ENCODE peak calls at places on chromosomes 1 and 21, in five cellular contexts. O, Y, D, Q and L are unnamed samples.

GRCh38 chr1:245475961-245476522 is 321.3 kb downstream of the KIF26B start:
- DNase-seq in O (no peak), Y (no peak), D (peak), Q (no peak), L (no peak)

GRCh38 chr1:105608713-105609112 is 1447.8 kb upstream of the PRMT6 start:
- DNase-seq in O (no peak), Y (peak), D (peak), Q (no peak), L (no peak)

GRCh38 chr1:29984544-29985375 is 738.6 kb downstream of the MATN1 start:
- DNase-seq in O (no peak), Y (no peak), D (no peak), Q (no peak), L (no peak)

GRCh38 chr1:218390625-218391024 is 45.5 kb downstream of the TGFB2 start:
- DNase-seq in O (no peak), Y (peak), D (no peak), Q (no peak), L (no peak)

GRCh38 chr1:205144751-205145150 is 23.0 kb upstream of the RBBP5 start:
- DNase-seq in O (no peak), Y (peak), D (no peak), Q (no peak), L (no peak)

GRCh38 chr1:11920239-11920903 is 5.9 kb downstream of the KIAA2013 start:
- DNase-seq in O (no peak), Y (no peak), D (no peak), Q (no peak), L (no peak)

GRCh38 chr1:172601046-172601630 is 57.8 kb upstream of the FASLG start:
- DNase-seq in O (no peak), Y (no peak), D (no peak), Q (no peak), L (no peak)

GRCh38 chr21:37060296-37060695 is 12.6 kb downstream of the PIGP start:
- DNase-seq in O (peak), Y (peak), D (peak), Q (no peak), L (peak)

GRCh38 chr1:40307186-40307585 is 9.9 kb downstream of the COL9A2 start:
- DNase-seq in O (no peak), Y (no peak), D (no peak), Q (no peak), L (no peak)

GRCh38 chr1:9400425-9401079 is 107.9 kb downstream of the SPSB1 start:
- DNase-seq in O (no peak), Y (no peak), D (no peak), Q (no peak), L (peak)

GRCh38 chr1:229041946-229042345 is 229.0 kb upstream of the RAB4A start:
- DNase-seq in O (no peak), Y (no peak), D (no peak), Q (no peak), L (no peak)

GRCh38 chr21:32538147-32538792 is 47.1 kb downstream of the TCP10L start:
- DNase-seq in O (no peak), Y (no peak), D (no peak), Q (no peak), L (no peak)

GRCh38 chr1:193634470-193634869 is 448.1 kb upstream of the B3GALT2 start:
- DNase-seq in O (no peak), Y (no peak), D (peak), Q (no peak), L (no peak)

GRCh38 chr1:220879509-220880366 is 495 bp downstream of the HLX start:
- DNase-seq in O (no peak), Y (peak), D (peak), Q (peak), L (peak)